ENCODE peak calls at places on chromosomes 5 and 9, in nine cellular contexts. D is A549, A is breast epithelium, B is lower leg skin, I is HepG2, F is spleen, S is endothelial cell of umbilical vein, N is thyroid gland, Z is GM12891. V is an unnamed sample.

GRCh38 chr9:15764131-15764530 is 211.3 kb downstream of the CCDC171 start:
- DNase-seq in F (no peak), A (no peak), B (no peak), I (no peak), S (no peak), D (no peak), Z (no peak), N (no peak), V (no peak)

GRCh38 chr5:37792976-37793328 is 46.9 kb downstream of the GDNF start:
- DNase-seq in B (no peak), A (no peak), N (no peak), I (no peak), D (no peak), Z (no peak), F (no peak), S (no peak), V (no peak)

GRCh38 chr5:30581198-30581925 is 612.1 kb upstream of the CDH6 start:
- DNase-seq in B (no peak), D (no peak), I (peak; percentile 13), S (no peak), A (no peak), N (no peak), Z (no peak), F (no peak), V (no peak)

GRCh38 chr5:95102080-95102479 is 182.8 kb downstream of the MCTP1 start:
- DNase-seq in N (peak; percentile 92), Z (no peak), F (no peak), B (no peak), A (no peak), I (no peak), S (no peak), D (no peak), V (no peak)

GRCh38 chr5:159156839-159157238 is 52.5 kb downstream of the RNF145 start:
- DNase-seq in D (peak; percentile 73), Z (peak; percentile 22), A (no peak), F (no peak), I (peak; percentile 64), S (peak; percentile 70), N (peak; percentile 8), B (no peak), V (peak; percentile 71)

GRCh38 chr9:79687131-79687447 is 115.3 kb downstream of the TLE4 start:
- DNase-seq in I (no peak), B (no peak), A (no peak), N (no peak), D (no peak), F (no peak), S (no peak), Z (no peak), V (no peak)

GRCh38 chr9:90803860-90804593 is 2.4 kb downstream of the SYK start:
- DNase-seq in A (no peak), D (no peak), F (no peak), Z (no peak), I (no peak), S (no peak), B (no peak), N (no peak), V (no peak)

GRCh38 chr9:87883990-87884389 is 1.3 kb downstream of the SPATA31E1 start:
- DNase-seq in F (no peak), N (no peak), D (peak; percentile 43), A (no peak), S (no peak), B (no peak), Z (no peak), I (no peak), V (no peak)

GRCh38 chr5:158135682-158136176 is 276.8 kb upstream of the CLINT1 start:
- DNase-seq in B (no peak), N (no peak), D (no peak), Z (no peak), I (no peak), S (no peak), F (no peak), A (no peak), V (no peak)

GRCh38 chr9:137604345-137605145 is 941 bp upstream of the ARRDC1 start:
- DNase-seq in A (no peak), I (no peak), D (no peak), F (no peak), S (no peak), Z (no peak), N (peak; percentile 78), B (peak; percentile 92), V (no peak)

GRCh38 chr5:40278881-40279280 is 400.8 kb upstream of the PTGER4 start:
- DNase-seq in S (no peak), I (no peak), N (no peak), Z (no peak), B (no peak), F (no peak), D (no peak), A (no peak), V (no peak)

GRCh38 chr9:34145165-34145564 is 18.7 kb upstream of the DCAF12 start:
- DNase-seq in B (no peak), S (no peak), F (no peak), D (no peak), I (no peak), N (peak; percentile 70), Z (no peak), A (no peak), V (peak; percentile 36)

GRCh38 chr9:81771606-81772005 is 82.3 kb upstream of the TLE1 start:
- DNase-seq in B (no peak), D (no peak), N (no peak), F (no peak), I (no peak), A (no peak), S (peak; percentile 85), Z (no peak), V (no peak)

DNA sequence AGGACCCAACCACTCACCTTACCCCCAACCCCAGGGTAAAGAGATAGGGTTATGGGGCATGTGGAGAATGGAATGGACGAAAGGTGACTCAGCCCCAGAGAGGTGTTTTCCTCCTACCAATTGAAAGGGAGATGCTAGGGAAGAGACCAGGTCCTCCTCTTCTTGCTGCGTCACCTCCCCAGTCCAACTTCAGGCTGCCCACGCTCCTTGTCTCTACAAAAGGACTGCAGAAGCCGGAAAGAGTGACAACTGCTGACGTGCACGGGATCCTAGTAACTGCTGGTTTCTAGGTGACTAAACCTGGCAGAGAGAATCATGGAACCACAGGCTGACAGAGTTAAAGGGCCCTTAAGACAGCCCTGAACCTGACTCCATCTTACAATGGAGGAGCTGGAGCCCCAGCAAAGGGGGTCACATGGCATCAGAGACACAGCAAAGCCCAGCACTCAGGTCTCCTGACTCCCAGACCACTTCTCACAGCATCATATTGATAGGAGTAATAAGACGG is 2.2 kb downstream of the GPX3 start:
- DNase-seq in N (peak; percentile 66), A (no peak), Z (no peak), B (no peak), S (no peak), I (no peak), F (no peak), D (no peak), V (no peak)
- TF ChIP-seq POLR2A in N (no peak), A (no peak), Z (no peak), B (no peak), S (no peak), I (no peak), F (no peak), D (no peak), V (no peak)

DNA sequence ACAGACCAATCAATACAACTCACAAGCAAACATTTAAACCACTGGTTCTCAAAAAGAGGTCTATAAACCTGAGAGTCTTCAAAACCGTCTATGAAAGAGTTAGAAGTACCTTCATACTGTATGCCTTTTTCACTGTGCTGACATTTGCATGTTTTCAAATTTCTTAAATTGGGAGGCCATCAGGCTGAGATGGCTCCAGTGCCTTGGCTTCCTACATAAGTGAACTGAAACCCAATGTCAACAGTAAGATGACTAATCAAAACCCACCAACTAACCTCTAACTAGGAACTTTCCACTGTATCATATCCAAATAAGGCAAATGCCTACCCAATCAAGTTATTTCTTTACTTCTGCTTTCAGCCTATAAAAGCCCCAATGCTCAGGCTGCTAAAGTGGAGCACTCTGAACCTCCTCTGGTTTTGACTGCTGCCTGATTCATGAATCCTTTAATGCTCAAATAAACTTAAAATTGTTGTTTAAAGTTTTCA is 35.1 kb downstream of the FAM13B start:
- DNase-seq in D (no peak), N (no peak), B (no peak), F (no peak), Z (peak; percentile 14), A (no peak), I (peak; percentile 18), S (peak; percentile 6), V (peak; percentile 26)
- TF ChIP-seq POLR2A in D (no peak), N (no peak), B (no peak), F (no peak), Z (no peak), A (no peak), I (no peak), S (no peak), V (peak; percentile 36)

GRCh38 chr5:1486271-1486670 is 37.5 kb downstream of the LPCAT1 start:
- DNase-seq in N (no peak), F (no peak), Z (no peak), B (no peak), S (no peak), I (no peak), A (no peak), D (no peak), V (no peak)

GRCh38 chr5:1485320-1486118 is 38.2 kb downstream of the LPCAT1 start:
- DNase-seq in Z (no peak), N (no peak), A (no peak), D (no peak), F (no peak), I (no peak), S (no peak), B (no peak), V (no peak)

GRCh38 chr5:1483064-1483463 is 37.8 kb upstream of the SLC6A3 start:
- DNase-seq in F (no peak), A (no peak), D (no peak), B (no peak), I (no peak), N (no peak), Z (no peak), S (no peak), V (no peak)

GRCh38 chr5:1483856-1484255 is 38.6 kb upstream of the SLC6A3 start:
- DNase-seq in S (no peak), Z (no peak), F (no peak), D (no peak), N (no peak), I (no peak), A (no peak), B (no peak), V (no peak)

GRCh38 chr5:1484416-1485319 is 39.1 kb downstream of the LPCAT1 start:
- DNase-seq in B (no peak), N (no peak), I (no peak), F (no peak), D (no peak), Z (no peak), A (no peak), S (no peak), V (no peak)
- TF ChIP-seq POLR2A in B (no peak), N (no peak), I (no peak), F (no peak), D (no peak), Z (peak; percentile 70), A (no peak), S (no peak), V (no peak)

GRCh38 chr5:123561230-123561629 is 49.3 kb downstream of the CSNK1G3 start:
- DNase-seq in I (no peak), S (no peak), Z (no peak), F (no peak), N (no peak), D (no peak), A (no peak), B (no peak), V (no peak)
- TF ChIP-seq POLR2A in I (no peak), S (no peak), Z (no peak), F (no peak), N (no peak), D (no peak), A (no peak), B (no peak), V (no peak)